ENCODE peak calls at places on chromosomes 16 and 17, in five cellular contexts. One of them, this sample, is unnamed. For H3K9me3, the result is how much of the 10 kb centered on the place peaks cover.

GRCh38 chr17:19237389-19238166 is 412 bp downstream of the EPN2 start:
- DNase-seq in thoracic aorta: no peak
- DNase-seq in ovary: no peak
- DNase-seq in fibroblast of lung: no peak
- DNase-seq in vagina: no peak
- DNase-seq in this sample: peak

GRCh38 chr16:2798723-2799204 is 494 bp downstream of the PRSS41 start:
- DNase-seq in thoracic aorta: no peak
- DNase-seq in ovary: no peak
- DNase-seq in fibroblast of lung: no peak
- DNase-seq in vagina: no peak
- DNase-seq in this sample: no peak

GRCh38 chr16:58409316-58409973 is 17.2 kb downstream of the GINS3 start:
- DNase-seq in thoracic aorta: no peak
- DNase-seq in ovary: no peak
- DNase-seq in fibroblast of lung: peak
- DNase-seq in vagina: no peak
- DNase-seq in this sample: peak

GRCh38 chr17:3647769-3648540 is 11.4 kb downstream of the CTNS start:
- DNase-seq in thoracic aorta: no peak
- DNase-seq in ovary: no peak
- DNase-seq in fibroblast of lung: peak
- DNase-seq in vagina: no peak
- DNase-seq in this sample: peak

GRCh38 chr17:69928586-69928985 is 146.4 kb upstream of the KCNJ16 start:
- DNase-seq in thoracic aorta: no peak
- DNase-seq in ovary: no peak
- DNase-seq in fibroblast of lung: no peak
- DNase-seq in vagina: no peak
- DNase-seq in this sample: no peak

GRCh38 chr16:2490190-2491105 is 15.5 kb downstream of the TBC1D24 start:
- DNase-seq in thoracic aorta: no peak
- DNase-seq in ovary: no peak
- DNase-seq in fibroblast of lung: no peak
- DNase-seq in vagina: no peak
- DNase-seq in this sample: no peak

GRCh38 chr16:55179858-55180585 is 144.0 kb upstream of the IRX6 start:
- DNase-seq in thoracic aorta: no peak
- DNase-seq in ovary: no peak
- DNase-seq in fibroblast of lung: no peak
- DNase-seq in vagina: no peak
- DNase-seq in this sample: no peak

GRCh38 chr16:5175263-5175662 is 77.7 kb upstream of the EEF2KMT start:
- DNase-seq in thoracic aorta: no peak
- DNase-seq in ovary: no peak
- DNase-seq in fibroblast of lung: no peak
- DNase-seq in vagina: no peak
- DNase-seq in this sample: no peak

GRCh38 chr17:49696233-49696761 is 11.5 kb downstream of the SLC35B1 start:
- DNase-seq in thoracic aorta: no peak
- DNase-seq in ovary: no peak
- DNase-seq in fibroblast of lung: no peak
- DNase-seq in vagina: no peak
- DNase-seq in this sample: no peak

GRCh38 chr17:62792122-62792800 is 15.9 kb downstream of the MARCHF10 start:
- DNase-seq in thoracic aorta: no peak
- DNase-seq in ovary: no peak
- DNase-seq in fibroblast of lung: peak
- DNase-seq in vagina: no peak
- DNase-seq in this sample: no peak

GRCh38 chr16:81583893-81584705 is 139.5 kb downstream of the CMIP start:
- DNase-seq in thoracic aorta: no peak
- DNase-seq in ovary: no peak
- DNase-seq in fibroblast of lung: peak
- DNase-seq in vagina: no peak
- DNase-seq in this sample: no peak

GRCh38 chr17:2232244-2232638 is 71.3 kb downstream of the SMG6 start:
- DNase-seq in thoracic aorta: no peak
- DNase-seq in ovary: no peak
- DNase-seq in fibroblast of lung: peak
- DNase-seq in vagina: no peak
- DNase-seq in this sample: no peak

GRCh38 chr16:73050115-73051099 is 2.5 kb upstream of the ZFHX3 start:
- DNase-seq in thoracic aorta: no peak
- DNase-seq in ovary: no peak
- DNase-seq in fibroblast of lung: peak
- DNase-seq in vagina: no peak
- DNase-seq in this sample: no peak

GRCh38 chr17:18248300-18248731 is 10.2 kb downstream of the FLII start:
- DNase-seq in thoracic aorta: no peak
- DNase-seq in ovary: peak
- DNase-seq in fibroblast of lung: peak
- DNase-seq in vagina: no peak
- DNase-seq in this sample: peak

GRCh38 chr17:50943575-50943933 is 77.4 kb upstream of the TOB1 start:
- DNase-seq in thoracic aorta: no peak
- DNase-seq in ovary: peak
- DNase-seq in fibroblast of lung: no peak
- DNase-seq in vagina: no peak
- DNase-seq in this sample: no peak

GRCh38 chr16:55913717-55914116 is 38.5 kb upstream of the CES5A start:
- DNase-seq in thoracic aorta: no peak
- DNase-seq in ovary: no peak
- DNase-seq in fibroblast of lung: no peak
- DNase-seq in vagina: no peak
- DNase-seq in this sample: no peak

GRCh38 chr16:17461951-17462729 is 8.6 kb downstream of the XYLT1 start:
- DNase-seq in thoracic aorta: no peak
- DNase-seq in ovary: no peak
- DNase-seq in fibroblast of lung: no peak
- DNase-seq in vagina: no peak
- DNase-seq in this sample: no peak

GRCh38 chr16:66030036-66030435 is 336.5 kb upstream of the CDH5 start:
- DNase-seq in thoracic aorta: no peak
- DNase-seq in ovary: peak
- DNase-seq in fibroblast of lung: peak
- DNase-seq in vagina: no peak
- DNase-seq in this sample: no peak

GRCh38 chr16:17520567-17520966 is 49.8 kb upstream of the XYLT1 start:
- DNase-seq in thoracic aorta: no peak
- DNase-seq in ovary: no peak
- DNase-seq in fibroblast of lung: peak
- DNase-seq in vagina: no peak
- DNase-seq in this sample: no peak

GRCh38 chr17:41467546-41467945 is 360 bp upstream of the KRT32 start:
- DNase-seq in thoracic aorta: no peak
- DNase-seq in ovary: no peak
- DNase-seq in fibroblast of lung: no peak
- DNase-seq in vagina: no peak
- DNase-seq in this sample: no peak

GRCh38 chr17:43517161-43517560 is 29.0 kb downstream of the ETV4 start:
- DNase-seq in thoracic aorta: no peak
- DNase-seq in ovary: no peak
- DNase-seq in fibroblast of lung: no peak
- DNase-seq in vagina: no peak
- DNase-seq in this sample: no peak

GRCh38 chr17:56806949-56807348 is 26.8 kb downstream of the C17orf67 start:
- DNase-seq in thoracic aorta: no peak
- DNase-seq in ovary: no peak
- DNase-seq in fibroblast of lung: no peak
- DNase-seq in vagina: no peak
- DNase-seq in this sample: no peak

DNA sequence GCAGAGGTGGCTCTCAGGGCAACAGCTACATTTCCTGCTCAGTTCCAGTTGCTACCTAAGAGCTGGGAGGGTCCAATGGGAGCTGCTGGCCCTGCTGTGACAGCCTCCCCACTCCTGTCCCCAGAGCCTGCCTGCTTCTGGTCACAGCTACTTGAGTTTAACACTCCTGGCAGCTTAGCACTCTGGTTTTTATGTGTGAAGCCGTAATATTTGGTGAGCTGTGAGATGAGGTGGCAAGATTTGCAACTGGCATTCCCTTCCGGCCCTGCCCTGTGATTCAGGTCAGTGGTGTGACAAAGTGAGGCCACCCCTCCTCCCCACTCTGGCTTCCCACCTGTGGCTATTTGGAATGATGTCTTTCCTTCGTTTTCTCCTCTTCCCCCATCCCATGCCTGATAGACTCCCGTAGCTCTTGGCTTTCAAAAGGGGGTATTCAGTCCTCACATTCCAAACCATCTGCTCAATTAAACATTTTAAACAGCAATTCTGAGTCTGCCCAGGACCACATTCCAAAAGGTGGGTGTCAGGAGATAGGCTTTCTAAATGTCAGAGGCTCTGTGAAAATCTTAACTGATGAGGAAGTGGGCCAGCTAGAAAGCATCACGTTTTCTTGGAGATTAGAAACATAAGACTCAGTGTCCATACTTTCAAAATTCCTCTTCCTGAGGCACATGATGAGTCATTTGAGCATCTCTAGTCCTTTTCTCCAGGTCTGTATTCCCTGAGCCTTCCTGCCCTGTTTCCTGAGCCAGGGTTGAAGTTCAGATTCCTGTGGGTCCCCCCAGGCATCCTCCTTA is 42.7 kb upstream of the SKAP1 start:
- DNase-seq in thoracic aorta: no peak
- DNase-seq in ovary: no peak
- DNase-seq in fibroblast of lung: no peak
- DNase-seq in vagina: no peak
- DNase-seq in this sample: no peak
- H3K27ac ChIP-seq in thoracic aorta: no peak
- H3K27ac ChIP-seq in ovary: no peak
- H3K27ac ChIP-seq in fibroblast of lung: peak
- H3K27ac ChIP-seq in vagina: no peak
- H3K27ac ChIP-seq in this sample: no peak

DNA sequence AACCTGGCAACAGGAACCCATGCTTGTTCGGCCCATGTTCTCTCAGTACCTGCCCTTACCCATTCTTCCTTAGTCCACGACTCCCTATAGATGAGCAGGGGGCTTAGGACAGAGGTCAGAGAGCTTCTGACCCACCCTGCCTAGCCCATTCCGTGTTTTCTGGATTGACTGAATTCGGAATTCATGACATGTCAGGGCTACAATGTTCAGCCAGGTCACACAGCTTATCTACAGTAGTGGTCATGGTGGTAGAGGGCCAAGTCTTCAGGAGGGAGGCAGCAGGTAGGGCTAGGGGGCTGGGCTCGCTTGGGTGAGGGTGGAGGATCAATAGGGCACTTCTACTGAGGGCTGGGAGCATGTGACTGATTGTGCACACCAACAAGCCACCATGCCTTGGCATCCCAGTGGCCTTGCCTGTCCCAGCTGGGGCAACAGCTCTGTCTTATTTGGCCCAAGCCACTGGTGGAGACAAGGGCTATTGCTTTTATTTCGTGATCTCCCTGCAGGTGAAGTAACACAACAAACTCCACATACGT is 3.1 kb downstream of the HEXIM2 start:
- DNase-seq in thoracic aorta: no peak
- DNase-seq in ovary: no peak
- DNase-seq in fibroblast of lung: no peak
- DNase-seq in vagina: no peak
- DNase-seq in this sample: no peak
- H3K9me3 ChIP-seq in thoracic aorta: under half
- H3K9me3 ChIP-seq in ovary: under half
- H3K9me3 ChIP-seq in fibroblast of lung: under half
- H3K9me3 ChIP-seq in vagina: under half
- H3K9me3 ChIP-seq in this sample: under half

DNA sequence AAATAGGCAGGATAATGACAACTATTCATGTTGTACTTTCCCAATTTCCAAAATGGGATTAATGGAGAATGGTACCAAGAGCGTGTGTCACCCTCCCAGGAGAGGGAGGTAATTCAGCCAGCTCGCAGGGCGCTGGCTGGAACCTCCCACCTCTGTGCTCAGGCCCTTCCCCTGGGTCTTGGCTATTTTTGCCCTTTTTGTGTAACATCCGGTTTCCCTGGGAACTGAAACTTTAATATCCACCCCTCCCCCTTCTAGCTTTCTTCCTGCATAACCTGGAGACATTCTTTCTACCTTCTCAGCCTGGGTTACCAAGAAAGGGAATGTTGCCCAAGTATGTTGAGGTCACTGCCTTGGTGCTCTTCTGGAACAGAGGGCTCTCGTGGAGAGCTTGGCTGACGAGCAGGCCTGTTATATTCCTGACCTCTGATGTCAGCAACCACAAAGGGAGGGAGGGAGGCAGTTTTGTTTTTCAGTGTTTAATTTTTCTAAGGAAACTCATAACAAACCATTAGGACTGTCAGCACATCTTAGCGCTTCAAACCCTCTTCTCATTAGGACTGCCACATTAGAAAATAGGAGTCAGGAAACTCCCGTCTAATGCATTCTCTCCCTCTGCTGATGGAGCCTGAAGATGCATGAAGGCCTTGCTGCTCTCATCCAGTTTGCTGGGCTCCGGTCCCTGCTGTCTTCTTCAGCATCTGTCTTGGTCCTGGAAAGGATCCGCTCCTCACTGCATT is 25.6 kb downstream of the ITGB3 start:
- DNase-seq in thoracic aorta: peak
- DNase-seq in ovary: peak
- DNase-seq in fibroblast of lung: peak
- DNase-seq in vagina: no peak
- DNase-seq in this sample: peak
- H3K27ac ChIP-seq in thoracic aorta: peak
- H3K27ac ChIP-seq in ovary: peak
- H3K27ac ChIP-seq in fibroblast of lung: peak
- H3K27ac ChIP-seq in vagina: peak
- H3K27ac ChIP-seq in this sample: peak

DNA sequence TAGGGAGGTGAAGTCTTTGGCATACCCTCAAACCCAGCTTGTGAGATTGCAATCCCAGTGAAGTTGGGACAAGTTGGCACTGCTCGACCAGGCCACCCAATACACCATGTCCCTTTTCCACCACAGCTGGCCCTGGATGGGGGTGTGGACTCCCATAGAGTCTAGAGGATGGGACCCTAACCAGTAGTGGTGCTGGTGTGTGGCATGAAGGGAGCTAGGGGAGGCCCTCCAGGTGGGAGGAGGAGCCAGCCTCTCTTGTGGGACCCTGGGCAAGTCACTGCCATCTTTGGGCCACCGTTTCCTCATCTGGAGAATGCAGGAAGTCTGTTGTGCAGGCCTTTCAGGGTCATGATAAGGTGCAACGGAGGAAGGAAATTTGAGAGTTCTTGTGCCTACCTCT is 1854.9 kb downstream of the TP53TG3F start:
- DNase-seq in thoracic aorta: no peak
- DNase-seq in ovary: no peak
- DNase-seq in fibroblast of lung: no peak
- DNase-seq in vagina: no peak
- DNase-seq in this sample: no peak
- H3K9me3 ChIP-seq in thoracic aorta: under half
- H3K9me3 ChIP-seq in ovary: under half
- H3K9me3 ChIP-seq in fibroblast of lung: under half
- H3K9me3 ChIP-seq in vagina: under half
- H3K9me3 ChIP-seq in this sample: under half

This sample was measured in heart right ventricle.